ENCODE peak calls at places on chromosomes 16 and 17, in nine cellular contexts. L is germinal center, D is CMK, N is brain microvascular endothelial cell, C is IMR-90, R is upper lobe of right lung, W is NCI-H1048, O is HEK293T, U is cardiac muscle cell. Y is an unnamed sample.

GRCh38 chr16:57178793-57179212 is 7.0 kb downstream of the PSME3IP1 start:
- DNase-seq in L (no peak), D (no peak), N (no peak), C (peak), R (no peak), W (no peak), O (no peak), U (no peak), Y (no peak)

GRCh38 chr16:55265926-55266325 is 58.1 kb upstream of the IRX6 start:
- DNase-seq in L (no peak), D (no peak), N (no peak), C (no peak), R (no peak), W (no peak), O (no peak), U (no peak), Y (no peak)

GRCh38 chr16:82900611-82901010 is 273.8 kb downstream of the CDH13 start:
- DNase-seq in L (no peak), D (no peak), N (no peak), C (no peak), R (no peak), W (no peak), O (no peak), U (no peak), Y (no peak)

GRCh38 chr17:52143536-52143935 is 15.0 kb downstream of the CA10 start:
- DNase-seq in L (no peak), D (no peak), N (no peak), C (no peak), R (no peak), W (no peak), O (no peak), U (no peak), Y (no peak)

GRCh38 chr17:67253379-67253778 is 8.4 kb upstream of the HELZ start:
- DNase-seq in L (no peak), D (no peak), N (no peak), C (peak), R (no peak), W (no peak), O (no peak), U (no peak), Y (no peak)

GRCh38 chr17:73325527-73325842 is 13.7 kb upstream of the CDC42EP4 start:
- DNase-seq in L (no peak), D (no peak), N (peak), C (peak), R (no peak), W (no peak), O (no peak), U (no peak), Y (no peak)

GRCh38 chr17:72351365-72351764 is 230.5 kb downstream of the SOX9 start:
- DNase-seq in L (no peak), D (no peak), N (no peak), C (no peak), R (no peak), W (no peak), O (no peak), U (no peak), Y (no peak)

GRCh38 chr16:89193021-89193575 is 7.2 kb downstream of the SLC22A31 start:
- DNase-seq in L (peak), D (peak), N (peak), C (peak), R (peak), W (peak), O (peak), U (peak), Y (peak)

GRCh38 chr17:18319604-18320256 is 4.6 kb downstream of the SMCR8 start:
- DNase-seq in L (no peak), D (no peak), N (peak), C (peak), R (no peak), W (no peak), O (peak), U (peak), Y (no peak)

GRCh38 chr17:19897108-19897854 is 29.5 kb upstream of the ULK2 start:
- DNase-seq in L (no peak), D (no peak), N (no peak), C (no peak), R (no peak), W (no peak), O (no peak), U (no peak), Y (no peak)

GRCh38 chr16:2475413-2476344 is 752 bp downstream of the TBC1D24 start:
- DNase-seq in L (no peak), D (no peak), N (no peak), C (no peak), R (peak), W (no peak), O (no peak), U (peak), Y (peak)

GRCh38 chr16:12677472-12677871 is 126.2 kb downstream of the CPPED1 start:
- DNase-seq in L (no peak), D (no peak), N (no peak), C (no peak), R (no peak), W (no peak), O (no peak), U (no peak), Y (no peak)